ENCODE peak calls at places on chromosome 18, in four cellular contexts. S is AG04449, J is AG09319, C is colonic mucosa. B is an unnamed sample.

GRCh38 chr18:59493019-59493418 is 134.0 kb upstream of the LMAN1 start:
- DNase-seq in S (no peak), C (no peak), J (no peak), B (no peak)

GRCh38 chr18:45920367-45920766 is 46.8 kb downstream of the EPG5 start:
- DNase-seq in J (peak), S (peak), C (peak), B (peak)

GRCh38 chr18:61348230-61348629 is 15.0 kb downstream of the CDH20 start:
- DNase-seq in J (no peak), S (no peak), C (no peak), B (no peak)

GRCh38 chr18:50076245-50076644 is 118.7 kb downstream of the MYO5B start:
- DNase-seq in S (no peak), J (no peak), C (peak), B (no peak)

GRCh38 chr18:58618822-58619553 is 9.9 kb downstream of the ALPK2 start:
- DNase-seq in C (no peak), J (no peak), S (no peak), B (no peak)

GRCh38 chr18:59908790-59909189 is 9.0 kb downstream of the PMAIP1 start:
- DNase-seq in C (no peak), J (no peak), S (no peak), B (no peak)

GRCh38 chr18:44579028-44579692 is 101.5 kb upstream of the SETBP1 start:
- DNase-seq in J (no peak), S (no peak), C (no peak), B (no peak)

GRCh38 chr18:77250501-77250925 is 865 bp downstream of the GALR1 start:
- DNase-seq in J (no peak), C (no peak), S (no peak), B (no peak)

GRCh38 chr18:7923105-7923504 is 356.0 kb downstream of the PTPRM start:
- DNase-seq in S (no peak), J (no peak), C (no peak), B (no peak)

GRCh38 chr18:25866331-25866730 is 224.1 kb downstream of the SS18 start:
- DNase-seq in S (no peak), C (no peak), J (no peak), B (no peak)

GRCh38 chr18:64710105-64710861 is 561.4 kb upstream of the LINC00305 start:
- DNase-seq in S (no peak), C (no peak), J (no peak), B (no peak)

GRCh38 chr18:44687421-44687820 is 6.7 kb downstream of the SETBP1 start:
- DNase-seq in C (no peak), S (no peak), J (peak), B (no peak)

GRCh38 chr18:77102246-77103040 is 30.1 kb downstream of the MBP start:
- DNase-seq in S (peak), J (peak), C (no peak), B (peak)

GRCh38 chr18:24764766-24765165 is 304.3 kb downstream of the HRH4 start:
- DNase-seq in C (no peak), J (no peak), S (no peak), B (no peak)

GRCh38 chr18:63869374-63869773 is 18.1 kb upstream of the SERPINB2 start:
- DNase-seq in S (peak), C (no peak), J (no peak), B (no peak)

GRCh38 chr18:905948-906415 is 1.3 kb downstream of the ADCYAP1 start:
- DNase-seq in C (no peak), J (no peak), S (no peak), B (no peak)

GRCh38 chr18:73352546-73352945 is 484.8 kb upstream of the NETO1 start:
- DNase-seq in C (no peak), J (peak), S (no peak), B (no peak)

GRCh38 chr18:55663891-55664290 is 75.9 kb upstream of the TCF4 start:
- DNase-seq in S (no peak), J (no peak), C (no peak), B (no peak)

GRCh38 chr18:48942554-48943261 is 8.1 kb downstream of the SMAD7 start:
- DNase-seq in J (no peak), C (no peak), S (peak), B (peak)

GRCh38 chr18:66560092-66560491 is 43.8 kb downstream of the CDH19 start:
- DNase-seq in J (no peak), S (no peak), C (peak), B (no peak)

GRCh38 chr18:11561293-11561692 is 48.1 kb upstream of the SLC35G4 start:
- DNase-seq in C (no peak), S (no peak), J (no peak), B (peak)

GRCh38 chr18:3693385-3693784 is 243.4 kb downstream of the TGIF1 start:
- DNase-seq in J (no peak), S (no peak), C (no peak), B (no peak)

GRCh38 chr18:59220784-59221765 is 1.1 kb downstream of the GRP start:
- DNase-seq in S (no peak), J (no peak), C (no peak), B (no peak)

GRCh38 chr18:8177330-8178016 is 431.8 kb upstream of the RAB12 start:
- DNase-seq in S (peak), J (no peak), C (no peak), B (peak)

GRCh38 chr18:75183973-75184372 is 25.0 kb downstream of the PTGR3 start:
- DNase-seq in S (no peak), C (no peak), J (no peak), B (no peak)

GRCh38 chr18:56240405-56240804 is 398.0 kb downstream of the TXNL1 start:
- DNase-seq in J (no peak), C (no peak), S (peak), B (no peak)

GRCh38 chr18:12838178-12838634 is 45.8 kb downstream of the PTPN2 start:
- DNase-seq in C (peak), S (peak), J (peak), B (peak)

GRCh38 chr18:8851659-8852058 is 146.3 kb downstream of the MTCL1 start:
- DNase-seq in C (no peak), J (no peak), S (no peak), B (no peak)

GRCh38 chr18:6627621-6628020 is 101.9 kb upstream of the ARHGAP28 start:
- DNase-seq in S (no peak), C (no peak), J (no peak), B (no peak)

GRCh38 chr18:55833543-55833942 is 245.6 kb upstream of the TCF4 start:
- DNase-seq in J (peak), S (peak), C (no peak), B (peak)

GRCh38 chr18:2326999-2327398 is 244.3 kb downstream of the METTL4 start:
- DNase-seq in S (no peak), J (no peak), C (no peak), B (no peak)

GRCh38 chr18:70288171-70288850 is 534 bp upstream of the SOCS6 start:
- DNase-seq in J (no peak), C (peak), S (no peak), B (no peak)

GRCh38 chr18:23573020-23573419 is 13.3 kb downstream of the NPC1 start:
- DNase-seq in S (no peak), C (no peak), J (no peak), B (no peak)

GRCh38 chr18:34482204-34482603 is 227.9 kb upstream of the DTNA start:
- DNase-seq in S (no peak), C (no peak), J (no peak), B (no peak)

GRCh38 chr18:32326450-32327309 is 136.8 kb downstream of the MEP1B start:
- DNase-seq in C (no peak), S (no peak), J (no peak), B (no peak)

GRCh38 chr18:4781873-4782272 is 326.8 kb upstream of the DLGAP1 start:
- DNase-seq in C (no peak), S (no peak), J (no peak), B (no peak)
- TF ChIP-seq CTCF in C (no peak), S (no peak), J (no peak), B (no peak)

GRCh38 chr18:14978962-14979535 is 231.1 kb downstream of the ANKRD30B start:
- DNase-seq in C (peak), J (peak), S (no peak), B (no peak)
- TF ChIP-seq CTCF in C (peak), J (peak), S (peak), B (peak)

GRCh38 chr18:27400001-27400400 is 214.9 kb upstream of the CHST9 start:
- DNase-seq in S (no peak), J (no peak), C (no peak), B (no peak)

GRCh38 chr18:27394687-27395086 is 209.6 kb upstream of the CHST9 start:
- DNase-seq in S (no peak), J (no peak), C (no peak), B (no peak)
- TF ChIP-seq CTCF in S (no peak), J (no peak), C (no peak), B (no peak)

GRCh38 chr18:40582105-40582504 is 1372.9 kb upstream of the PIK3C3 start:
- DNase-seq in S (no peak), J (no peak), C (no peak), B (no peak)
- TF ChIP-seq CTCF in S (no peak), J (no peak), C (no peak), B (no peak)

B was measured in retinal pigment epithelial cell.